ENCODE peak calls at places on chromosomes 12 and 14, in six cellular contexts. I, N, P, R, G and X are unnamed samples. For H3K9me3, the result is how much of the 10 kb centered on the place peaks cover.

GRCh38 chr14:77710364-77710763 is 2.5 kb downstream of the SLIRP start:
- DNase-seq in I (no peak), N (no peak), P (no peak), R (no peak), G (no peak), X (no peak)

GRCh38 chr12:131087302-131087818 is 133.7 kb downstream of the ADGRD1 start:
- DNase-seq in I (peak), N (no peak), P (no peak), R (peak), G (peak), X (no peak)

GRCh38 chr12:45730842-45731336 is 1.4 kb downstream of the ARID2 start:
- DNase-seq in I (no peak), N (peak), P (no peak), R (no peak), G (no peak), X (no peak)

GRCh38 chr12:119115296-119115905 is 63.3 kb upstream of the HSPB8 start:
- DNase-seq in I (no peak), N (peak), P (peak), R (no peak), G (no peak), X (peak)

GRCh38 chr12:88764781-88765470 is 184.7 kb upstream of the KITLG start:
- DNase-seq in I (no peak), N (no peak), P (no peak), R (no peak), G (no peak), X (no peak)

GRCh38 chr14:68486033-68486732 is 306.7 kb downstream of the ZFP36L1 start:
- DNase-seq in I (no peak), N (no peak), P (no peak), R (no peak), G (no peak), X (no peak)

GRCh38 chr14:98120831-98121464 is 1151.0 kb downstream of the BCL11B start:
- DNase-seq in I (no peak), N (no peak), P (no peak), R (no peak), G (no peak), X (no peak)

GRCh38 chr12:30847259-30847658 is 79.3 kb upstream of the TSPAN11 start:
- DNase-seq in I (no peak), N (no peak), P (peak), R (no peak), G (no peak), X (no peak)

GRCh38 chr12:115478505-115478904 is 794.5 kb upstream of the TBX3 start:
- DNase-seq in I (no peak), N (no peak), P (peak), R (no peak), G (no peak), X (no peak)

GRCh38 chr12:115820661-115821060 is 456.8 kb downstream of the MED13L start:
- DNase-seq in I (no peak), N (no peak), P (no peak), R (no peak), G (no peak), X (no peak)

GRCh38 chr12:110780448-110780847 is 37.8 kb upstream of the PPP1CC start:
- DNase-seq in I (no peak), N (no peak), P (no peak), R (no peak), G (no peak), X (no peak)

GRCh38 chr12:107139787-107140186 is 46.4 kb upstream of the CRY1 start:
- DNase-seq in I (no peak), N (no peak), P (no peak), R (no peak), G (no peak), X (no peak)

GRCh38 chr12:18345021-18345735 is 83.9 kb downstream of the PIK3C2G start:
- DNase-seq in I (no peak), N (no peak), P (no peak), R (no peak), G (no peak), X (no peak)

GRCh38 chr12:26821212-26821701 is 11.7 kb downstream of the ITPR2 start:
- DNase-seq in I (no peak), N (no peak), P (no peak), R (no peak), G (no peak), X (no peak)

GRCh38 chr12:114669501-114670256 is 14.3 kb downstream of the TBX3 start:
- DNase-seq in I (no peak), N (no peak), P (no peak), R (no peak), G (no peak), X (no peak)

GRCh38 chr12:108498136-108498535 is 16.9 kb upstream of the FICD start:
- DNase-seq in I (no peak), N (no peak), P (no peak), R (no peak), G (no peak), X (no peak)

GRCh38 chr14:100899841-100900771 is 3.4 kb downstream of the RTL1 start:
- DNase-seq in I (no peak), N (no peak), P (no peak), R (peak), G (peak), X (no peak)

GRCh38 chr12:76588881-76589565 is 29.5 kb upstream of the OSBPL8 start:
- DNase-seq in I (no peak), N (no peak), P (no peak), R (no peak), G (no peak), X (no peak)

GRCh38 chr12:68915055-68915454 is 17.9 kb downstream of the CPM start:
- DNase-seq in I (no peak), N (no peak), P (no peak), R (no peak), G (no peak), X (no peak)

GRCh38 chr12:128752386-128752785 is 71.4 kb downstream of the SLC15A4 start:
- DNase-seq in I (no peak), N (no peak), P (no peak), R (no peak), G (no peak), X (no peak)

GRCh38 chr14:30790827-30791226 is 83.5 kb upstream of the COCH start:
- DNase-seq in I (no peak), N (no peak), P (no peak), R (no peak), G (no peak), X (no peak)

GRCh38 chr14:55129428-55130193 is 559 bp downstream of the LGALS3 start:
- DNase-seq in I (peak), N (peak), P (peak), R (peak), G (peak), X (peak)

GRCh38 chr14:75578786-75579781 is 664 bp downstream of the FLVCR2 start:
- DNase-seq in I (no peak), N (no peak), P (peak), R (peak), G (peak), X (peak)

GRCh38 chr12:111409403-111410228 is 3.9 kb downstream of the SH2B3 start:
- DNase-seq in I (no peak), N (peak), P (no peak), R (peak), G (no peak), X (peak)

GRCh38 chr12:132313182-132313581 is 16.2 kb downstream of the GALNT9 start:
- DNase-seq in I (no peak), N (no peak), P (no peak), R (peak), G (no peak), X (no peak)

GRCh38 chr12:132314035-132314434 is 15.4 kb downstream of the GALNT9 start:
- DNase-seq in I (no peak), N (no peak), P (no peak), R (no peak), G (no peak), X (no peak)

GRCh38 chr12:132315507-132315906 is 13.9 kb downstream of the GALNT9 start:
- DNase-seq in I (no peak), N (no peak), P (no peak), R (peak), G (no peak), X (no peak)

GRCh38 chr12:132315951-132316350 is 13.4 kb downstream of the GALNT9 start:
- DNase-seq in I (no peak), N (no peak), P (no peak), R (peak), G (no peak), X (no peak)

GRCh38 chr12:132314516-132315233 is 14.7 kb downstream of the GALNT9 start:
- DNase-seq in I (no peak), N (no peak), P (no peak), R (peak), G (no peak), X (peak)
- H3K4me3 ChIP-seq in I (no peak), N (no peak), P (no peak), R (no peak), G (no peak), X (no peak)

GRCh38 chr12:38919191-38919590 is 13.8 kb upstream of the CPNE8 start:
- DNase-seq in I (no peak), N (no peak), P (no peak), R (no peak), G (no peak), X (no peak)

GRCh38 chr12:38926501-38926900 is 21.1 kb upstream of the CPNE8 start:
- DNase-seq in I (no peak), N (no peak), P (no peak), R (no peak), G (no peak), X (no peak)

GRCh38 chr12:38915783-38916182 is 10.4 kb upstream of the CPNE8 start:
- DNase-seq in I (no peak), N (no peak), P (no peak), R (no peak), G (no peak), X (no peak)

DNA sequence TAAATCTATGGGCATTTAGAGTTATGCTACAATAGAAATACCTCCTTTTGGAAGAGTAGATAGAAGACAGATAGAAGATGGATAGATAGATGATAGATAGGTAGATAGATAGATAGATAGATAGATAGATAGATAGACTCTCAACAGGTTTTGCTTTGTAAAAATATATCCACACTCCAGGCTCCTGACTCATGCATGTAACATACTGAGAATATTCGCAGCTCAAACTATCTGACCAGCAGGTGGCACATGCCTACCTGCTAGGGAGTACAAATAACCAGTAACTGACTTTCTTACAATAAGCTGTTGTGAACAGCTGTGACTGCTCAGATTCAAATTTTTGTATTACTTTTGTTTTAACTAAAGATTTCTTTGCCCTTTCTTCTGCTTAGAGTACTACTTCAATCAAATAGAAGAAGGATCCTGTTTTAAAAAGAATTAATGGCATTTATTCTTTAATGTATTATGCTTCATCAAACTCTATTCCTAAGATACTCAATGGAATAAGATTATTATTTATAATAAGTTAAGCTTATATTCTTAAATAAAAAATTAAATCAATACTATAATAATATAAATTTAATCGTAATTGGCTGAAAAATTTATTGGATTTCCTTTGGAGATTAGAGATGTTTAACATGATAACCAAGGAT is 15.8 kb upstream of the CPNE8 start:
- DNase-seq in I (no peak), N (peak), P (peak), R (no peak), G (no peak), X (no peak)
- TF ChIP-seq CTCF in I (peak), N (peak), P (peak), R (peak), G (peak), X (no peak)

DNA sequence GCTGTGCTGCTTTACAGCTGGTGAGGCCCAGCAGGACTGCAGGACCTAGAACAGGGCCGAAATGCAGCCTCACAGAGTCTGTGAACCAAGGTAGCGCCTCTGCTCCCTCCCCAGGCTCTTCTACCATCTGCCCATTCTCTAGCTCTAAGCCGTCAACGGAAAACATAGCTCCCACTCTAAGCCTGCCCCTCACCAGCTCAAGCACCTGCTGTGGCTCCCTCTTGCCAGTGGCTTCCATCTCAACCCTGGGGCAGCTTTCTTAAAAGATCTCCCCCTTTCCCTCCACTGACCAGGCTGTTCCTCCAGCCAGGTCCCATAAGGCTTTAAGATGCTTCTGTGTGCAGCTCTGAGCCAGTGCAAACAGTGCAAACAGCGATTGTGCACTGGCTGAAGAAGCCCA is 61.3 kb downstream of the RFLNA start:
- DNase-seq in I (no peak), N (no peak), P (no peak), R (no peak), G (no peak), X (no peak)
- H3K9me3 ChIP-seq in I (under half), N (under half), P (under half), R (under half), G (under half), X (under half)

DNA sequence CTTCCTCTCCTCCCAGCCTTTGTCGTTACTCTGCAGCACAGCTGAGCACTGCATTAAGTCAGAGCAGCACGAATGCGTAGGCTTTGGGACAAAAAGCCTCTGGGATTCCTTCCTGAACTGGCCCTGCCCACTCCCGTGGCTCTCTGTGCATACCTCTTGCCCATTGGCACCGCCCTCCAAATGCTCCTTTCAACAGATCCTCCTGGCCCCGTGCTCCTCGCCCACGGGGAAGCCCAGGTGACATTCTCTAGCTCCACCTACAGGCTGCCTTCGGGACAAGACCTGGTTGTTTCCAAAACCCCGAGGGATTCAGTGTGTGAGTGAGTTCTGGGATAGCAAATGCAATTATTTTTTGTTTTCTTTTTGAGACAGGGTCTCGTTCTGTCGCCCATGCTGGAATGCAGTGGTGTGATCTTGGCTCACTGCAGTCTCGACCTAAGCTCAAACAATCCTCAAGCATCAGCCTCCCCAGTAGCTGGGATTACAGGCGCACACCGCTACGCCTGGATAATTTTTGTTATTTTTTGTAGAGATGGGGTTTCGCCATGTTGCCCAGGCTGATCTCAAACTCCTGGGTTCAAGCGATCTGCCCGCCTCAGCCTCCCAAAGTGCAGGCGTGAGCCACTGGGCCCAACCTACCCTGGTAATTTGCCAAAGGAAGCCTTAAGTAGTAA is 17.9 kb upstream of the TDRD9 start:
- DNase-seq in I (no peak), N (peak), P (peak), R (peak), G (peak), X (peak)
- H3K4me3 ChIP-seq in I (no peak), N (peak), P (no peak), R (peak), G (peak), X (no peak)

GRCh38 chr12:11581179-11581755 is 68.2 kb upstream of the ETV6 start:
- DNase-seq in I (no peak), N (peak), P (peak), R (no peak), G (peak), X (no peak)
- TF ChIP-seq CTCF in I (peak), N (peak), P (peak), R (peak), G (peak), X (no peak)

DNA sequence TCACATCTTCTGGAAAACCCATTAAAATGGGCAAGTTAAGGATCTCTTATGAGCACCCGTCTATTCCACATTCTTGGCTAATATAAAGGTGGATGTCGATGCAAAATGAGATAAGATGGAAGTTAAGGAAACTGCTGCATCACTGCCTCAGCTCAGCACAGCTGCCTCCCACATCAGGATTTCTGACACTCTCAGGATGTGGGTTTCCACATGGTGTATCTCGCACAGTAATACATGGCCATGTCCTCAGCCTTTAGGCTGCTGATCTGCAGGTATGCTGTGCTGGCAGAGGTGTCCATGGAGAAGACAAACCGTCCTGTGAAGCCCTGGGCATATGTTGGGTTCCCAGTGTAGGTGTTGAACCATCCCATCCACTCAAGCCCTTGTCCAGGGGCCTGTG is 1348.0 kb downstream of the TMEM121 start:
- DNase-seq in I (no peak), N (no peak), P (no peak), R (no peak), G (no peak), X (no peak)
- H3K9me3 ChIP-seq in I (under half), N (under half), P (under half), R (under half), G (under half), X (under half)